ENCODE peak calls at places on chromosomes 12 and 14, in six cellular contexts. I is neural progenitor cell, T is posterior cingulate gyrus, L is K562, O is Caco-2, H is HEK293T. S is an unnamed sample.

GRCh38 chr14:59161571-59162175 is 26.8 kb upstream of the DAAM1 start:
- DNase-seq in I (peak), T (no peak), L (no peak), O (peak), H (no peak), S (peak)

GRCh38 chr14:21039059-21039422 is 3.1 kb upstream of the RNASE7 start:
- DNase-seq in I (no peak), T (peak), L (no peak), O (no peak), H (no peak), S (no peak)

GRCh38 chr12:31037028-31037427 is 36.6 kb upstream of the DDX11 start:
- DNase-seq in I (no peak), T (no peak), L (no peak), O (no peak), H (no peak), S (no peak)

GRCh38 chr12:92482599-92482998 is 220.2 kb upstream of the PLEKHG7 start:
- DNase-seq in I (no peak), T (no peak), L (no peak), O (no peak), H (no peak), S (no peak)

GRCh38 chr12:76259071-76259470 is 89.1 kb downstream of the BBS10 start:
- DNase-seq in I (peak), T (no peak), L (no peak), O (no peak), H (no peak), S (no peak)

GRCh38 chr12:76032043-76032981 is 736 bp upstream of the PHLDA1 start:
- DNase-seq in I (peak), T (peak), L (peak), O (peak), H (peak), S (no peak)

GRCh38 chr14:75430526-75430925 is 2.7 kb downstream of the JDP2 start:
- DNase-seq in I (no peak), T (no peak), L (no peak), O (no peak), H (no peak), S (no peak)

GRCh38 chr12:54989829-54990228 is 5.3 kb upstream of the TESPA1 start:
- DNase-seq in I (no peak), T (no peak), L (no peak), O (no peak), H (no peak), S (no peak)

GRCh38 chr14:20655851-20656250 is 14.4 kb upstream of the OR6S1 start:
- DNase-seq in I (no peak), T (no peak), L (no peak), O (no peak), H (no peak), S (no peak)

GRCh38 chr12:95601091-95601490 is 49.8 kb upstream of the USP44 start:
- DNase-seq in I (no peak), T (no peak), L (no peak), O (no peak), H (no peak), S (no peak)

GRCh38 chr12:70609739-70610491 is 27.3 kb downstream of the PTPRB start:
- DNase-seq in I (peak), T (peak), L (peak), O (peak), H (peak), S (no peak)

GRCh38 chr12:75545636-75546035 is 34.2 kb upstream of the KRR1 start:
- DNase-seq in I (no peak), T (no peak), L (no peak), O (no peak), H (no peak), S (no peak)

GRCh38 chr12:51972849-51973273 is 21.4 kb downstream of the ACVR1B start:
- DNase-seq in I (no peak), T (no peak), L (peak), O (no peak), H (no peak), S (peak)

GRCh38 chr14:39267592-39268112 is 33.9 kb downstream of the MIA2 start:
- DNase-seq in I (no peak), T (no peak), L (no peak), O (no peak), H (no peak), S (peak)

GRCh38 chr12:6292606-6293005 is 17.9 kb upstream of the PLEKHG6 start:
- DNase-seq in I (no peak), T (no peak), L (no peak), O (no peak), H (no peak), S (peak)

GRCh38 chr14:65850429-65851145 is 438.1 kb downstream of the FUT8 start:
- DNase-seq in I (no peak), T (no peak), L (no peak), O (no peak), H (no peak), S (no peak)

GRCh38 chr14:24310387-24310665 is 386 bp downstream of the LTB4R2 start:
- DNase-seq in I (no peak), T (no peak), L (no peak), O (no peak), H (no peak), S (no peak)

GRCh38 chr12:107864235-107864634 is 89.7 kb downstream of the ASCL4 start:
- DNase-seq in I (peak), T (no peak), L (no peak), O (no peak), H (no peak), S (no peak)

GRCh38 chr14:55353686-55354467 is 57.8 kb downstream of the ATG14 start:
- DNase-seq in I (no peak), T (no peak), L (no peak), O (no peak), H (no peak), S (no peak)

GRCh38 chr12:52125499-52125900 is 46.0 kb downstream of the SMIM41 start:
- DNase-seq in I (peak), T (no peak), L (no peak), O (no peak), H (peak), S (no peak)

GRCh38 chr14:83816755-83817154 is 1713.2 kb upstream of the FLRT2 start:
- DNase-seq in I (no peak), T (no peak), L (no peak), O (peak), H (peak), S (peak)

GRCh38 chr14:35419429-35419841 is 14.9 kb upstream of the NFKBIA start:
- DNase-seq in I (no peak), T (no peak), L (no peak), O (no peak), H (no peak), S (no peak)

GRCh38 chr14:65864993-65865392 is 452.5 kb downstream of the FUT8 start:
- DNase-seq in I (no peak), T (no peak), L (no peak), O (no peak), H (no peak), S (no peak)

GRCh38 chr14:58918066-58918465 is 270.4 kb upstream of the DAAM1 start:
- DNase-seq in I (no peak), T (no peak), L (no peak), O (no peak), H (no peak), S (peak)

GRCh38 chr12:12890815-12891645 is at the start of gene GPRC5A:
- DNase-seq in I (peak), T (no peak), L (peak), O (peak), H (peak), S (peak)

GRCh38 chr12:88579941-88580871 is at the start of gene KITLG:
- DNase-seq in I (peak), T (peak), L (peak), O (peak), H (peak), S (peak)

GRCh38 chr12:88969127-88969526 is 383.2 kb downstream of the DUSP6 start:
- DNase-seq in I (no peak), T (no peak), L (no peak), O (no peak), H (no peak), S (no peak)

GRCh38 chr14:50875359-50876090 is 3.7 kb downstream of the ABHD12B start:
- DNase-seq in I (no peak), T (no peak), L (no peak), O (no peak), H (no peak), S (no peak)

GRCh38 chr12:20624718-20625117 is 70.4 kb upstream of the SLCO1C1 start:
- DNase-seq in I (peak), T (no peak), L (no peak), O (peak), H (peak), S (no peak)

GRCh38 chr12:96427269-96427729 is 27.1 kb upstream of the CDK17 start:
- DNase-seq in I (peak), T (no peak), L (no peak), O (no peak), H (no peak), S (peak)

GRCh38 chr12:108173160-108173559 is 44.1 kb downstream of the WSCD2 start:
- DNase-seq in I (peak), T (no peak), L (no peak), O (no peak), H (no peak), S (no peak)

GRCh38 chr14:61644834-61645233 is 50.5 kb upstream of the HIF1A start:
- DNase-seq in I (peak), T (no peak), L (no peak), O (no peak), H (peak), S (no peak)

GRCh38 chr14:53190938-53191337 is 37.8 kb upstream of the DDHD1 start:
- DNase-seq in I (no peak), T (no peak), L (no peak), O (no peak), H (no peak), S (no peak)

GRCh38 chr12:99154264-99154982 is 493.1 kb upstream of the GARIN6 start:
- DNase-seq in I (peak), T (peak), L (no peak), O (no peak), H (no peak), S (no peak)

GRCh38 chr12:65430571-65431306 is 152.3 kb downstream of the MSRB3 start:
- DNase-seq in I (no peak), T (no peak), L (no peak), O (no peak), H (no peak), S (peak)

GRCh38 chr12:51811203-51811805 is 37.2 kb downstream of the FIGNL2 start:
- DNase-seq in I (no peak), T (no peak), L (no peak), O (no peak), H (no peak), S (no peak)

GRCh38 chr12:128069359-128069997 is 197.5 kb upstream of the TMEM132C start:
- DNase-seq in I (peak), T (peak), L (peak), O (peak), H (peak), S (peak)

GRCh38 chr14:100900837-100901390 is 2.6 kb downstream of the RTL1 start:
- DNase-seq in I (peak), T (no peak), L (peak), O (peak), H (peak), S (no peak)

GRCh38 chr14:31207287-31207745 is 277 bp downstream of the HECTD1 start:
- DNase-seq in I (no peak), T (peak), L (no peak), O (no peak), H (no peak), S (no peak)

GRCh38 chr12:101909646-101910045 is 32.3 kb downstream of the DRAM1 start:
- DNase-seq in I (no peak), T (no peak), L (no peak), O (no peak), H (no peak), S (no peak)

S was measured in trophoblast cell.